ENCODE peak calls at places on chromosomes 1 and 21, in eight cellular contexts. I is neural crest cell; Y is C1 segment of cervical spinal cord; B is heart right ventricle; O is adrenal gland; U is iPS-NIHi11; G is stimulated activated naive CD4-positive, alpha-beta T cell; P is CD8-positive, alpha-beta T cell. L is an unnamed sample.

GRCh38 chr1:36154765-36155559 is 998 bp upstream of the MAP7D1 start:
- DNase-seq in I (peak), Y (no peak), B (peak), O (peak), U (no peak), G (no peak), P (no peak), L (peak)

GRCh38 chr1:26109229-26110164 is 2.1 kb upstream of the PDIK1L start:
- DNase-seq in I (no peak), Y (no peak), B (no peak), O (no peak), U (no peak), G (no peak), P (no peak), L (no peak)

GRCh38 chr1:25729774-25730173 is 70.2 kb upstream of the SELENON start:
- DNase-seq in I (no peak), Y (no peak), B (no peak), O (no peak), U (no peak), G (no peak), P (no peak), L (no peak)

GRCh38 chr1:227855687-227856086 is 40.2 kb downstream of the PRSS38 start:
- DNase-seq in I (no peak), Y (no peak), B (no peak), O (no peak), U (no peak), G (no peak), P (no peak), L (no peak)

GRCh38 chr1:219092206-219092605 is 81.5 kb upstream of the LYPLAL1 start:
- DNase-seq in I (no peak), Y (no peak), B (no peak), O (no peak), U (no peak), G (no peak), P (no peak), L (no peak)

GRCh38 chr1:209688746-209689234 is 13.6 kb downstream of the G0S2 start:
- DNase-seq in I (no peak), Y (no peak), B (no peak), O (no peak), U (no peak), G (no peak), P (no peak), L (no peak)

GRCh38 chr21:40622531-40622930 is 224.4 kb downstream of the DSCAM start:
- DNase-seq in I (no peak), Y (no peak), B (no peak), O (no peak), U (peak), G (no peak), P (no peak), L (no peak)

GRCh38 chr1:183630748-183631147 is 4.8 kb downstream of the ARPC5 start:
- DNase-seq in I (no peak), Y (no peak), B (no peak), O (no peak), U (no peak), G (no peak), P (no peak), L (no peak)

GRCh38 chr1:40868051-40868723 is 6.0 kb upstream of the CITED4 start:
- DNase-seq in I (no peak), Y (no peak), B (no peak), O (no peak), U (no peak), G (no peak), P (no peak), L (no peak)